ENCODE peak calls at places on chromosomes 7 and 10, in eight cellular contexts. S is left ventricle myocardium inferior, V is Panc1, N is heart right ventricle, L is brain microvascular endothelial cell, K is RWPE2, R is suprapubic skin, X is lung. J is an unnamed sample. For H3K27me3, the result is how much of the 10 kb centered on the place peaks cover.

GRCh38 chr10:25547391-25547790 is 372.6 kb downstream of the GPR158 start:
- DNase-seq in S (no peak), K (no peak), V (no peak), X (no peak), N (no peak), L (no peak), R (no peak), J (no peak)

GRCh38 chr10:133225707-133226191 is 4.3 kb upstream of the UTF1 start:
- DNase-seq in K (no peak), V (no peak), N (no peak), S (no peak), X (no peak), L (no peak), R (no peak), J (no peak)

GRCh38 chr7:15503603-15504280 is 58.1 kb downstream of the AGMO start:
- DNase-seq in X (no peak), N (no peak), S (no peak), L (no peak), K (no peak), R (no peak), V (no peak), J (no peak)

GRCh38 chr7:9981950-9982349 is 991.7 kb upstream of the PHF14 start:
- DNase-seq in X (no peak), V (no peak), L (no peak), N (no peak), S (no peak), K (no peak), R (no peak), J (no peak)

GRCh38 chr10:95467162-95467599 is 94.0 kb downstream of the SORBS1 start:
- DNase-seq in N (peak), K (no peak), V (no peak), L (no peak), R (peak), X (no peak), S (peak), J (no peak)

GRCh38 chr10:128998101-128998500 is 468.9 kb upstream of the MGMT start:
- DNase-seq in S (no peak), X (no peak), K (no peak), N (no peak), V (no peak), L (no peak), R (no peak), J (no peak)

GRCh38 chr10:60913657-60914056 is 30.3 kb downstream of the RHOBTB1 start:
- DNase-seq in X (no peak), L (no peak), V (no peak), R (no peak), N (no peak), K (no peak), S (no peak), J (no peak)

GRCh38 chr7:42661312-42661711 is 250.6 kb downstream of the C7orf25 start:
- DNase-seq in R (no peak), N (no peak), X (no peak), L (peak), K (no peak), S (no peak), V (peak), J (no peak)

GRCh38 chr10:24518981-24519597 is 204.6 kb downstream of the ARHGAP21 start:
- DNase-seq in K (no peak), V (peak), L (peak), X (peak), N (peak), S (peak), R (no peak), J (no peak)

DNA sequence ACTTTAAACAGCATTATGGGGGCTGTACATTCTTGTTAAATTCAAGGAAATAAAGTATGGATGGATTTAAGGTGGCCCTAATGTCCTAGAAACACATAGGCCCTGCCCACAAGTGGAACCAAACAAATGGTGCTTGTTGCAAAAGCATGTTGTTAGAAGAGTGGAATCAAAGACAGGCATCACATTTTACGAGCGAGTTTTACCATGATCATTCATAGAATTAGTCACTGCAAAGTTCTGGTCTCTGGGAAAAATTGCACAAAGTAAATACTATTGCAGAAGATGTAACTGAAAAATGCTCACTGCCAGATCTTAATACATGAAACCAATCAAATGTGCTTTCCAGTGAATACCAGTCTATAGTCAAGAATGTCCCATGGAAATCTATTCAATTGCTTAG is 677.1 kb downstream of the PARD3 start:
- DNase-seq in L (no peak), R (no peak), S (no peak), N (no peak), K (no peak), X (no peak), V (no peak), J (no peak)
- TF ChIP-seq CTCF in L (no peak), R (no peak), S (no peak), N (no peak), K (no peak), X (no peak), V (no peak), J (no peak)

GRCh38 chr10:79140906-79141305 is 72.1 kb downstream of the ZMIZ1 start:
- DNase-seq in V (no peak), N (no peak), S (no peak), L (no peak), X (no peak), K (no peak), R (no peak), J (no peak)

GRCh38 chr10:79142064-79142491 is 73.3 kb downstream of the ZMIZ1 start:
- DNase-seq in X (no peak), V (no peak), N (no peak), S (no peak), K (no peak), L (peak), R (no peak), J (no peak)

GRCh38 chr10:79143879-79144278 is 75.1 kb downstream of the ZMIZ1 start:
- DNase-seq in R (no peak), L (no peak), V (no peak), S (no peak), X (no peak), N (no peak), K (no peak), J (no peak)

GRCh38 chr10:79144341-79145173 is 75.8 kb downstream of the ZMIZ1 start:
- DNase-seq in K (no peak), X (no peak), N (no peak), R (no peak), L (no peak), V (no peak), S (no peak), J (no peak)

GRCh38 chr10:79142522-79143309 is 74.0 kb downstream of the ZMIZ1 start:
- DNase-seq in V (no peak), L (no peak), X (no peak), R (no peak), K (no peak), N (no peak), S (no peak), J (no peak)
- H3K27ac ChIP-seq in V (no peak), L (no peak), X (peak), R (peak), K (no peak), N (no peak), S (peak), J (no peak)

DNA sequence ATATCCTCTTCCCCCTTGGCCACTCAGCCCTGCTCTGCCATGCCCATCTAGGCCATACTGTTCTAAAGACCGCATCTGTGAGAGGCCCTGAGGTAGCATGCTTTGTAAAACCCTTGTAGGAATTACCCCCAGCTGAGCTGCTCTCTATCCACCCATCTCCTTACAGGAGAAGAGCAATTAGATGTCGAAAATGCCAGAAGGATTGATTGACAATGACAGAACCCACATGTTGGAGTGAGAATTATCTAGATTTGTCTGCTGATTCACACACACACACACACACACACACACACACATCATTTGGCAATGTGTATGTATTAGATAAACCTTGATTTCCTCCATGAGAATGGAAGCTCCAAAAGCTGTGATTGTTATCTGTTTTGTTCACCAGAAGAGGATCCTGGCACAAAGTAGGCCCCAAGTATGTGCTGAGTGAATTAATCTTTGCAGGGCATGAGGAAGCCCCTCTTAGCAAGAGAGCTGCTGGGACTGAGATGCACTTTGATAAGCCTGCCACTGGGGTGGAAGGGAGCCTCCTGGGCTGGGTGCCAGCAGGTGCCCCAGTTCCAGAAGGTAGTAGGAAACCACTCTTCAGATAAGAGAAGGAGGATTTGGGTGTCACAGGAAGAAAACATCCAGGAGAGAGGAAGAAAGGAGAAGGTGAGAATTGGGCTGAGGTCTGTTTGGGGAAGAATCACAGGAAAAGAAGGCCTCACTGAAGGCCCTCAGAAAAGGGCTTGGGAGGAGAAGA is 187.5 kb upstream of the ADO start:
- DNase-seq in X (no peak), N (no peak), S (no peak), V (no peak), L (no peak), R (no peak), K (no peak), J (no peak)
- H3K27me3 ChIP-seq in X (under half), N (under half), S (under half), V (under half), L (under half), R (under half), K (under half), J (under half)

DNA sequence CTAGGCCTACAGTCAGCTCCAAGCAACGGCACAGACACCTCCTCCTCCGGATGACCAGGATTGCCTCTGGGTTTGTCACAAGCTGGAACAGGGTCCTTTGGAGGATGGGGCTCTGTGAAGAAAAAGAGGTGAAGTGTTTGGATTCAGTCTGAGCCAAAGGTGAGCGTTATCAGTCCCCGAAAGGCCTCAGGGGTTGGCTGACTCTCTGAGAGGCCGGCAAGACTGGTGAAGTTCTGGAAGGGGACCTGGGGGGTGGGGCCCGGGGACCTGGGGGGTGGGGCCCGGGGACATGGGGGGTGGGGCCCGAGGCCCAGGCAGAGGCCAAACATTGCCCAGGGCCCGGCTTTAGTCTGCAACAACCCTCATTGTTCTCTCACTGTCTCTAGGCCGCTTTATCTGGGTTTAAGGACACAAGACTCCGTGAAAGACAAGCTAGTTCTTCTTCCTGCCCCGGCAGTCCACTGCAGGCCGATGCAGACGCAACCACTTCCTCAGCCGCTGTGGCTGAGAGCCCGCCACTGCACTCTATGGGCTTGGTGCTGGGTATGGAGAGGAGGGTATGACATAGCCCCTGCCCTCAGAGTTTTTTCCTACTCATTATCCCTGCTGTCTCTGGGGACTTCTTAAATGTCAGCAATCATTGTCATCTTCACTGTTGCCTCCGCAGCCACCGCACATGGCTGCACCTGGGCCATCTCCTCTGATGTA is 27.4 kb upstream of the PSAP start:
- DNase-seq in V (no peak), L (no peak), K (no peak), N (no peak), R (no peak), X (no peak), S (peak), J (peak)
- TF ChIP-seq CTCF in V (no peak), L (no peak), K (no peak), N (no peak), R (no peak), X (no peak), S (no peak), J (no peak)

GRCh38 chr10:114694062-114694461 is 36.0 kb upstream of the ABLIM1 start:
- DNase-seq in S (no peak), R (no peak), V (no peak), L (no peak), K (no peak), X (no peak), N (no peak), J (peak)

GRCh38 chr10:114698271-114699185 is 40.5 kb upstream of the ABLIM1 start:
- DNase-seq in K (no peak), S (no peak), X (no peak), V (no peak), N (no peak), R (no peak), L (no peak), J (no peak)

GRCh38 chr10:114691442-114691941 is 33.4 kb upstream of the ABLIM1 start:
- DNase-seq in V (no peak), S (no peak), K (no peak), L (peak), R (no peak), N (no peak), X (no peak), J (no peak)

GRCh38 chr10:114697061-114697598 is 39.1 kb upstream of the ABLIM1 start:
- DNase-seq in R (no peak), L (no peak), V (no peak), S (peak), X (peak), N (peak), K (no peak), J (no peak)

DNA sequence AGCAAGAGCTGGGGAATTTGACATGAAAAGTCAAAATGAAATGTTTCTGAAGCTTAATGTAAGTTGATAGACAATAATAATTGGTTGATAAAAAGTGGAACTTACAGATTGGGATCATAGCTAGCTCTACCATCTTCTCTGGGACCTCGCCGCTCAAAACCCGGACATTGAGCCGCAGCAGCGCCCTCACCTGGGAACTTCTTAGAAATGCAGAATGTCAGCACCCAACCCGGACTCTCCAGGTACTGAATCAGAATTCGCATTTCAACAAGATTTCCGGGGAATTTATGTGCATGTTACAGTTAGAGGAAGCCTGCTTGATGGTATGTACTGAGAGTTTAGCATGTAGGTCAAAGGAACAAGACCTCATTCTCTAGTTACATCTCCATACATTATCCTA is 36.7 kb upstream of the ABLIM1 start:
- DNase-seq in V (no peak), X (no peak), L (no peak), R (no peak), N (no peak), K (no peak), S (no peak), J (peak)
- H3K27ac ChIP-seq in V (peak), X (no peak), L (no peak), R (no peak), N (no peak), K (no peak), S (peak), J (no peak)

DNA sequence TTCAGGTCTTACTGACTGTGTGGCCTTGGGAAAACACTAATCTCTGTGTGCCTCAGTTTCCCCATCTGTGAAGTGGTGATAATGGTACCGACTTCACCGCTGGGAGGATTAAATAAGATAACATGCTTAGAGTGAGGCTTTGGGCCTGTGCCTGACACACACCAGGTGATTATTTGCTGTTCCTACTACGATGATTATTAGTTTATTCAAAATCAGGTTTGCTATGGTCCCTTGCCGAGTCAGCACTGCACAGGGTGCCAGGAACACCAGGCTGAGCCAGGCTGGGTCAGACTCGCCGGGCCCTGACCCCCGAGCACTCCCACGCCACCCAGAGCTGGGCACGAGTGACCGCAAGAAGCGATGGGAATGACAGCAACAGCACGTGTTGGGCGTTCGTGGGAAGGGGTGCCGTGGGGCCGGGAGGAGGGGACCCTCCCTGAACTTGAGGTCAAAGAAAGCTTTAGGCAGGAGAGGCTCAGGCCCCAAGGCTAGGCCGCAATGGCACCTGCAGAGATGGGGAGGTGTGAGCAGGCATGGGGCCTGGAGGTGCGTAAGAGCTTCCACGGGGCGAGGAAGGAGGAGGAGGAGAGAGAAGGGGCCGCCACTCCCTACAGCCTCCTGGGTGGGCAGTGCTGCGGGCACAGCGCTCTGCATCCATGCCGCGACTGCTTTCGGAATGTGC is 325.4 kb downstream of the DNAJB6 start:
- DNase-seq in N (no peak), L (no peak), V (no peak), K (no peak), S (no peak), X (no peak), R (peak), J (no peak)
- H3K27me3 ChIP-seq in N (under half), L (under half), V (under half), K (under half), S (half or more), X (under half), R (under half), J (under half)

DNA sequence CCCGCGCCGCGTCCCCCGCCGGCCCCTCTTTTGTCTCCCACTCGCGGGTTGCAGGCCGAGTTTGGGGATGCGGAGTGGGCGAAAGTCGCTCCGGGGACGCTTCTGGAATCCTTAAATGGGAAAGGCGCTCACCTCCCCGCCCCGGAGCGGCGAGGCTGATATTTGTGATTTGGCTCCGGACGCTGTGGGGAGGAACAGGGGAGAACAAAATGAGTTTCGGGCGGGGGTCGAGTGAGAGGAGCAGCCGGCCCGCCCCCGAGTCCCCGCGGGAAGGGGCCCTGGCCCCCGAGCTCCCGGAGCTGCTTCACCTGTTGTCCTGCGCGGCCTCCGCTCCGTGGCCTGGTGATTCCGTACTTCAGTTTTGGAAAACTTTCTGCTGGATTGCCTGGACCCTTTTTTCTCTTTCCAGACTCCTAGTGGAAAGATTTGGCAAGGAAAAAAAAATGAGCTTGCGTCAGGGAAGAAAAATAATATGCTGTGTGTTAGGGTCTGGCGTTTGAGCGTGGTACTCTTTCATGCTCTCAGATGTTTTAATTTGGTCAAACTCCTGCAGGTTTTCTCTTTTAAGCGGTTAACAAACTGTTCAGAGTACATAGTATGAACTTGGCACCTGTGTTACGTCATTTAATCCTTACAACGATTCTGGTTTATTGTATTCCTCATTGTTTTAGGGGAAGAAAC is 831 bp downstream of the BMPR1A start:
- DNase-seq in V (no peak), R (peak), S (peak), N (peak), K (no peak), L (peak), X (peak), J (no peak)
- TF ChIP-seq CTCF in V (no peak), R (no peak), S (peak), N (peak), K (peak), L (peak), X (no peak), J (no peak)

GRCh38 chr7:76063525-76063924 is 15.6 kb downstream of the MDH2 start:
- DNase-seq in K (no peak), R (no peak), X (no peak), L (no peak), N (peak), S (peak), V (no peak), J (no peak)
- H3K27ac ChIP-seq in K (no peak), R (no peak), X (no peak), L (no peak), N (no peak), S (peak), V (no peak), J (no peak)

DNA sequence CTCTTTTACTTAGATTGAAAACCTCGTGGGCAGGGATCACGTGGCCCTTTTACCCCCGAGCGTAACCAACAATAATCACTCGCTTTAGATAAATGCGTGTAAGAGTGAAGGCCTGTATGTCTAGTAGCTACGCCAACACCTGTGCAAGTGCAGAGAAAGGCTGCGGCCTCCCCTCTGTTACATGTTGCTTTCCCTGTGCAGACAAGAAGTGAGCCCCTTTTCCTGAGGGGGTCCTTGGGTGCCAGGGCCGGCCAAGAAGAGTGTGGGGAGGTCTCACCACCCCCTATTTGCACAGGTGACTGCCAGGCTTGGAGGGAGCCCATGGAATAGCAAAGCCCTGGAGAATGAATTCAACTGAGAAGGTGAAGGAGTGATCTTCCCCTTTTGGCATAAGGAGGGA is 35.6 kb upstream of the CNPY1 start:
- DNase-seq in N (no peak), X (no peak), L (no peak), R (peak), V (no peak), S (no peak), K (peak), J (no peak)
- H3K27me3 ChIP-seq in N (under half), X (under half), L (under half), R (under half), V (under half), S (half or more), K (under half), J (under half)

GRCh38 chr7:20778063-20778721 is 8.5 kb downstream of the SP8 start:
- DNase-seq in X (no peak), L (no peak), R (no peak), N (peak), K (no peak), S (no peak), V (no peak), J (no peak)
- TF ChIP-seq CTCF in X (no peak), L (peak), R (no peak), N (peak), K (peak), S (peak), V (peak), J (no peak)

J was measured in CD4-positive, alpha-beta T cell.